ENCODE peak calls at places on chromosomes 6 and 20, in eight cellular contexts. L is HCT116, B is activated B cell treated with CpG ODN at 0.5 μM for 24 hours, Q is ovary, E is GM10248, K is SK-N-SH, G is lower leg skin, Y is HFF-Myc. N is an unnamed sample.
A peak's percentile ranks its signal among the peaks of the same experiment; 100 is the strongest.

GRCh38 chr20:43198607-43199006 is 8.9 kb upstream of the PTPRT start:
- DNase-seq in E (no peak), B (no peak), K (no peak), Y (no peak), Q (no peak), G (no peak), L (no peak), N (no peak)

GRCh38 chr6:55825402-55826051 is 49.9 kb downstream of the BMP5 start:
- DNase-seq in Y (no peak), B (no peak), K (no peak), L (no peak), E (no peak), Q (no peak), G (no peak), N (peak; percentile 28)

GRCh38 chr6:149140910-149141290 is 176.6 kb upstream of the TAB2 start:
- DNase-seq in G (no peak), Q (no peak), Y (no peak), B (no peak), L (no peak), K (no peak), E (peak; percentile 28), N (no peak)

GRCh38 chr6:38522322-38522721 is 117.4 kb downstream of the BTBD9 start:
- DNase-seq in B (no peak), Y (no peak), E (no peak), Q (peak; percentile 33), G (no peak), K (no peak), L (no peak), N (no peak)

GRCh38 chr20:52775786-52776185 is 196.4 kb upstream of the TSHZ2 start:
- DNase-seq in K (no peak), G (no peak), L (no peak), Y (no peak), Q (no peak), E (no peak), B (no peak), N (no peak)

GRCh38 chr20:59584278-59584925 is 19.9 kb upstream of the PHACTR3 start:
- DNase-seq in E (no peak), Y (no peak), L (no peak), G (no peak), Q (no peak), B (no peak), K (no peak), N (no peak)

GRCh38 chr6:150813993-150814359 is 51.5 kb upstream of the MTHFD1L start:
- DNase-seq in E (peak; percentile 55), Q (no peak), Y (no peak), G (no peak), K (no peak), B (no peak), L (peak; percentile 92), N (no peak)

GRCh38 chr6:143941852-143942627 is 66.0 kb downstream of the PLAGL1 start:
- DNase-seq in E (peak; percentile 49), Q (peak; percentile 35), L (peak; percentile 51), K (peak; percentile 64), G (no peak), B (no peak), Y (peak; percentile 11), N (peak; percentile 24)

GRCh38 chr6:37483917-37484785 is 15.5 kb downstream of the CCDC167 start:
- DNase-seq in Y (no peak), G (no peak), E (peak; percentile 88), L (no peak), K (peak; percentile 92), B (peak; percentile 72), Q (peak; percentile 75), N (peak; percentile 7)

GRCh38 chr20:6169251-6169650 is 46.4 kb upstream of the FERMT1 start:
- DNase-seq in K (no peak), Q (no peak), E (no peak), Y (no peak), L (no peak), G (no peak), B (no peak), N (peak; percentile 19)

GRCh38 chr20:46678516-46678915 is 10.7 kb downstream of the TP53RK start:
- DNase-seq in E (no peak), K (no peak), Y (no peak), G (no peak), Q (no peak), B (no peak), L (no peak), N (no peak)

GRCh38 chr6:148758492-148758891 is 11.7 kb downstream of the UST start:
- DNase-seq in G (no peak), K (no peak), Y (no peak), B (peak; percentile 41), Q (no peak), L (no peak), E (peak; percentile 62), N (no peak)

GRCh38 chr20:59575653-59576052 is 28.7 kb upstream of the PHACTR3 start:
- DNase-seq in Q (no peak), B (no peak), Y (no peak), G (no peak), L (no peak), E (no peak), K (peak; percentile 22), N (no peak)

GRCh38 chr20:3082306-3082951 is 2.1 kb downstream of the AVP start:
- DNase-seq in G (no peak), Y (no peak), L (no peak), B (no peak), K (peak; percentile 86), Q (no peak), E (no peak), N (no peak)

GRCh38 chr6:122657601-122658000 is 47.4 kb downstream of the PKIB start:
- DNase-seq in G (no peak), E (no peak), B (no peak), Y (no peak), Q (no peak), K (no peak), L (no peak), N (no peak)

GRCh38 chr20:54123587-54124180 is 50.1 kb downstream of the CYP24A1 start:
- DNase-seq in Y (peak; percentile 58), E (no peak), G (no peak), B (no peak), K (no peak), Q (no peak), L (peak; percentile 100), N (peak; percentile 97)

GRCh38 chr6:135722679-135723078 is 128.8 kb upstream of the PDE7B start:
- DNase-seq in E (peak; percentile 7), Y (peak; percentile 40), Q (no peak), K (no peak), G (no peak), L (peak; percentile 86), B (no peak), N (peak; percentile 95)

GRCh38 chr20:55777641-55778040 is 227.7 kb downstream of the CBLN4 start:
- DNase-seq in G (no peak), Y (no peak), Q (no peak), K (no peak), B (no peak), L (no peak), E (no peak), N (no peak)

GRCh38 chr20:59752704-59753460 is 148.5 kb downstream of the PHACTR3 start:
- DNase-seq in Q (no peak), B (no peak), Y (no peak), G (no peak), E (peak; percentile 47), K (peak; percentile 41), L (no peak), N (no peak)

GRCh38 chr6:165098165-165098564 is 211.2 kb downstream of the C6orf118 start:
- DNase-seq in E (no peak), Q (no peak), K (no peak), L (no peak), G (no peak), Y (no peak), B (no peak), N (no peak)

GRCh38 chr6:165096209-165096608 is 213.2 kb downstream of the C6orf118 start:
- DNase-seq in Y (no peak), B (no peak), L (no peak), K (no peak), G (no peak), E (no peak), Q (no peak), N (no peak)

GRCh38 chr6:165092881-165093595 is 216.4 kb downstream of the C6orf118 start:
- DNase-seq in B (no peak), Y (no peak), Q (no peak), G (no peak), L (no peak), K (no peak), E (no peak), N (no peak)

GRCh38 chr6:165091121-165091785 is 218.2 kb downstream of the C6orf118 start:
- DNase-seq in G (no peak), L (no peak), Y (no peak), K (no peak), Q (no peak), E (no peak), B (no peak), N (no peak)

DNA sequence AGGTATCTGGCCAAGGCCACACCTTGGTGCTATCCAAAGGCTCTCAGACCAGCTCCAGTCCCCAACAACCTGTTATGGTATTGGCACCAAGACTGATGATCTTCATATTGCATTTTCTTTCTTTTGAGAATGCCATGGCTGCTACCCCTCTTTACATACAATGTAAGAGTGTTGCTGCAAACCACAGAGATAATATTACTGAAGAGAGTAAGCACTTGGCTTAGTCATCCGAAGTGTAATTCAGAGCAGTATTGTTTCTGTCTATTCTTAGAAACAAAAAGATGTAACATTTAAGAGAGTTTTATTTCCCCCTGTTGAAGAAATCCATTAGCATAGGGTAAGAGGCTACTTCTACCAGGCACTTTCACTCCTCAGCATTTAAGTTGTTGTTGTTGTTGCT is 212.5 kb downstream of the C6orf118 start:
- DNase-seq in Y (no peak), E (no peak), G (no peak), K (no peak), Q (no peak), L (no peak), B (no peak), N (no peak)
- TF ChIP-seq CTCF in Y (no peak), E (no peak), G (no peak), K (no peak), Q (no peak), L (no peak), B (no peak), N (no peak)

GRCh38 chr20:17883592-17884317 is 84.8 kb downstream of the SNX5 start:
- DNase-seq in K (no peak), Y (no peak), Q (no peak), B (no peak), L (no peak), E (no peak), G (no peak), N (no peak)
- TF ChIP-seq CTCF in K (no peak), Y (no peak), Q (no peak), B (no peak), L (peak; percentile 37), E (no peak), G (no peak), N (peak; percentile 23)

DNA sequence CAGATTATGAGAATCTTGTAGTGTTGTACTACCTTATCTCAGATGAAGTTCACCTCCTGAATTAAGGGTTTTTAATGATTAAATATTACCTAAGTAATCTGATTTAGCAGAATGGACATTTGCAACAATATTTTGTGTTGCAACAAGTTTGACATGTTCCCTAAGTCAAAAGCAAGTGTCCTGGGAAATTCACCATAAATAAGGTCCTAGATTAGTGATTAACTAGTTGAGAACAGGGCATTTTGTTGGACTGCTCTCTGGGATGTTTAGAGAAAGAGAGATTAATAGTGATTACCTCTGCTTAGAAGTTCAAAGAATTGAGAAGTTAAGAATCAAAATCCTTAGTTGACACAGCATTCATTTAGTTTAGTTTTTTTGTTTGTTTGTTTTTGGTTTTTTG is 120.2 kb upstream of the MARCKS start:
- DNase-seq in Q (no peak), L (no peak), G (no peak), Y (no peak), E (no peak), K (no peak), B (no peak), N (no peak)
- TF ChIP-seq CTCF in Q (no peak), L (no peak), G (no peak), Y (no peak), E (no peak), K (no peak), B (no peak), N (no peak)

GRCh38 chr6:112156694-112157093 is 69.3 kb downstream of the FAM229B start:
- DNase-seq in G (no peak), Q (no peak), B (no peak), E (no peak), K (no peak), Y (no peak), L (no peak), N (no peak)
- TF ChIP-seq CTCF in G (no peak), Q (no peak), B (no peak), E (no peak), K (no peak), Y (no peak), L (no peak), N (no peak)